ENCODE peak calls at places on chromosome 7, in seven cellular contexts. One of them, this sample, is unnamed.

GRCh38 chr7:100482728-100483100 is 1.0 kb upstream of the NYAP1 start:
- DNase-seq in transverse colon: no peak
- DNase-seq in uterus: no peak
- DNase-seq in stomach: no peak
- DNase-seq in tibial nerve: no peak
- DNase-seq in HepG2: no peak
- DNase-seq in A549: no peak
- DNase-seq in this sample: no peak

GRCh38 chr7:73704640-73705550 is 14.6 kb downstream of the STX1A start:
- DNase-seq in transverse colon: no peak
- DNase-seq in uterus: peak
- DNase-seq in stomach: no peak
- DNase-seq in tibial nerve: no peak
- DNase-seq in HepG2: no peak
- DNase-seq in A549: peak
- DNase-seq in this sample: no peak

GRCh38 chr7:41993173-41993867 is 243.7 kb downstream of the GLI3 start:
- DNase-seq in transverse colon: no peak
- DNase-seq in uterus: no peak
- DNase-seq in stomach: no peak
- DNase-seq in tibial nerve: no peak
- DNase-seq in HepG2: no peak
- DNase-seq in A549: no peak
- DNase-seq in this sample: no peak

GRCh38 chr7:51325937-51326336 is 9.3 kb upstream of the COBL start:
- DNase-seq in transverse colon: no peak
- DNase-seq in uterus: no peak
- DNase-seq in stomach: no peak
- DNase-seq in tibial nerve: no peak
- DNase-seq in HepG2: no peak
- DNase-seq in A549: no peak
- DNase-seq in this sample: peak

GRCh38 chr7:99525713-99526440 is 21.4 kb downstream of the ZKSCAN5 start:
- DNase-seq in transverse colon: peak
- DNase-seq in uterus: no peak
- DNase-seq in stomach: no peak
- DNase-seq in tibial nerve: no peak
- DNase-seq in HepG2: no peak
- DNase-seq in A549: peak
- DNase-seq in this sample: peak

GRCh38 chr7:113283861-113284260 is 165.5 kb upstream of the SMIM30 start:
- DNase-seq in transverse colon: no peak
- DNase-seq in uterus: no peak
- DNase-seq in stomach: no peak
- DNase-seq in tibial nerve: no peak
- DNase-seq in HepG2: no peak
- DNase-seq in A549: no peak
- DNase-seq in this sample: no peak

GRCh38 chr7:81745706-81746105 is 24.1 kb downstream of the HGF start:
- DNase-seq in transverse colon: no peak
- DNase-seq in uterus: no peak
- DNase-seq in stomach: no peak
- DNase-seq in tibial nerve: no peak
- DNase-seq in HepG2: no peak
- DNase-seq in A549: no peak
- DNase-seq in this sample: no peak

GRCh38 chr7:27133409-27134157 is 3.0 kb upstream of the HOXA4 start:
- DNase-seq in transverse colon: peak
- DNase-seq in uterus: no peak
- DNase-seq in stomach: no peak
- DNase-seq in tibial nerve: no peak
- DNase-seq in HepG2: peak
- DNase-seq in A549: peak
- DNase-seq in this sample: peak

GRCh38 chr7:90594791-90595317 is 1.3 kb upstream of the CDK14 start:
- DNase-seq in transverse colon: no peak
- DNase-seq in uterus: peak
- DNase-seq in stomach: no peak
- DNase-seq in tibial nerve: peak
- DNase-seq in HepG2: no peak
- DNase-seq in A549: no peak
- DNase-seq in this sample: no peak

GRCh38 chr7:90596745-90597526 is 815 bp downstream of the CDK14 start:
- DNase-seq in transverse colon: no peak
- DNase-seq in uterus: no peak
- DNase-seq in stomach: no peak
- DNase-seq in tibial nerve: no peak
- DNase-seq in HepG2: no peak
- DNase-seq in A549: no peak
- DNase-seq in this sample: no peak

GRCh38 chr7:90595341-90595800 is 750 bp upstream of the CDK14 start:
- DNase-seq in transverse colon: no peak
- DNase-seq in uterus: no peak
- DNase-seq in stomach: no peak
- DNase-seq in tibial nerve: no peak
- DNase-seq in HepG2: no peak
- DNase-seq in A549: no peak
- DNase-seq in this sample: no peak

GRCh38 chr7:90597527-90597871 is 1.4 kb downstream of the CDK14 start:
- DNase-seq in transverse colon: no peak
- DNase-seq in uterus: no peak
- DNase-seq in stomach: no peak
- DNase-seq in tibial nerve: no peak
- DNase-seq in HepG2: no peak
- DNase-seq in A549: no peak
- DNase-seq in this sample: no peak

DNA sequence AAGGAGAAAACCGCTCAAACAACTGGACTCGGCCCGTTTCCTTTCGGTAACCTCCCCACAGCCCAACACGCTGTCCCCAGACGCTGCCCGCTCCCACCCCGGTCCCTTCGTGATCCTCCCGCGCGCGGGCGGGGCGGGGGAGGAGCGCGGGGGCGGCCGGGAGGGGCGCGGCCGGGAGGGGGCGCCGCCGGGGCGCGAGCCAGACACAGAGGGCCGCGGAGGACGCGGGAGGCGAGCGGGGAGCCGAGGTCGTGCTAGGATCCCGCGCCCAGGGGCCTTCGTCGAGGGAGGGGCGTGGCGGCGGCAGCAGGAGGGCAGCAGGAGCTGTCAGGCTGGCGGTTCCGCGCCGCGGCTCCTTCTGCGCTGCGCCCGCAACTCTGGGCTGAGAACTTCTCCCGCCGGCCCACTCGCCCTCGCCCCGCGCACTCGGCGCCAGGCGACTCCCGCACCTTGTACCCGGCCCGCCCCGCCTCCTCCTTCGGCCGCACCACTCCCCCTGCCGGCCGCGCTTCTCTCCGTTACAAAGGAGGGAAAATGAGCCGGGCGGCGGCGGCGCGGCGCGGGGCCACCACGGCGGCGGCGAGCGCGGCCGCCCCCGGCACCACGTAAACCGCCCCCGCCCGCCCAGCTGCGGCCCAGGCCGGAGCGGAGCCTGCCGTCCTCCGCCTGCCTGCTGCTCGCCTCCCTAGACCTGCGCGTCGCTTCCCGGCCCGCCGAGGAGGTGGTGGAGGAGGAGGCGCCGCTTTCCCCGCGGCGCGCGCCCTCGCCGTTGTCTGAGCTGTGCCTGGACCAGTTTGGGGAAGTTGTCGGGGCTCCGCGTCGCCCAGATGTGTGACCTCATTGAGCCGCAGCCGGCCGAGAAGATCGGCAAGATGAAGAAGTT is at the start of gene CDK14:
- DNase-seq in transverse colon: peak
- DNase-seq in uterus: peak
- DNase-seq in stomach: peak
- DNase-seq in tibial nerve: peak
- DNase-seq in HepG2: peak
- DNase-seq in A549: peak
- DNase-seq in this sample: peak
- TF ChIP-seq CTCF in transverse colon: peak
- TF ChIP-seq CTCF in uterus: peak
- TF ChIP-seq CTCF in stomach: no peak
- TF ChIP-seq CTCF in tibial nerve: no peak
- TF ChIP-seq CTCF in HepG2: peak
- TF ChIP-seq CTCF in A549: peak
- TF ChIP-seq CTCF in this sample: no peak

GRCh38 chr7:2870471-2870941 is 26.4 kb upstream of the GNA12 start:
- DNase-seq in transverse colon: peak
- DNase-seq in uterus: peak
- DNase-seq in stomach: peak
- DNase-seq in tibial nerve: peak
- DNase-seq in HepG2: no peak
- DNase-seq in A549: peak
- DNase-seq in this sample: peak

GRCh38 chr7:2872296-2872874 is 28.3 kb upstream of the GNA12 start:
- DNase-seq in transverse colon: no peak
- DNase-seq in uterus: no peak
- DNase-seq in stomach: no peak
- DNase-seq in tibial nerve: no peak
- DNase-seq in HepG2: no peak
- DNase-seq in A549: no peak
- DNase-seq in this sample: no peak

GRCh38 chr7:2873146-2873545 is 29.0 kb upstream of the GNA12 start:
- DNase-seq in transverse colon: no peak
- DNase-seq in uterus: no peak
- DNase-seq in stomach: no peak
- DNase-seq in tibial nerve: no peak
- DNase-seq in HepG2: no peak
- DNase-seq in A549: no peak
- DNase-seq in this sample: no peak

GRCh38 chr7:2876031-2876862 is 32.1 kb upstream of the GNA12 start:
- DNase-seq in transverse colon: no peak
- DNase-seq in uterus: no peak
- DNase-seq in stomach: no peak
- DNase-seq in tibial nerve: no peak
- DNase-seq in HepG2: no peak
- DNase-seq in A549: peak
- DNase-seq in this sample: no peak

DNA sequence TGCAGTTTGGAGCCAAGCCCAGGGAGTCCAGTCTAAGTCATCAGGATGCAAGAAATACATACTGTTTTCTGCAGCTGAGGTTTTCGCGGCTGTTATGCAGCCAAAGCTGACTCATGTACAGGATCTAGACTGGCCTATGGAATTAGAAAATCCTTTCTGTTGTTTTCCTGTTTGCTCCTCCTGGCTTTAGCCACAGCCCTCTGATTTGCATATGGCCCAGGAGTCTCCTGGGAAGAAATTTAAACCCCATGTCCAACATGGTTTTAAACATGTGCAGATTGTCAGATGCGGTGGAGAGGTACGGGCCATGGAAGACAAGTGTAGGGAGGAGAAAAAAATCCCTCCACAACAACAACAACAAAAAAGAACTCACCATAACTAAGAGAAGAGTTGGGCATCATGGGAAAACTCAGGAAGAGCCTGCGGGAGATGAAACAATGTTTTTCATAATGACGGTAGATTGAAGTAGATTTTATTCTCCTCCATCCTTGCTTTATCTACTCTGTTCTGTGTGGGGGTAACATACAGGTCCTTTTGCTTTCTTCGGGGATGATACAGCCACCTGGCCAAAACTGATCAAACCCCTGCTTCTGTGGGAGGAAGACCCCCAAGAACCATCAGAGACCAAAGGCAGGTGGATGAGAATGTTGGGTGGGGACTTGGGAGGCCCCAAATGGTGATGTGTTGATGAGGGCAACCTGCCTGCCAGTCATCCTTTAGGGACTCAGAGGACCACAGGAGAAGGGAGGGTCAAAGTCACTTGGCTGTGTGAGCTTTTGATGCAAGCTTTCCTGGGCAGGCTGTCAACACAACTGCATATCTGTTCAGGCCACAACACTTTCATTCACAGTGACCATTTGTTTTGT is 29.8 kb upstream of the GNA12 start:
- DNase-seq in transverse colon: no peak
- DNase-seq in uterus: no peak
- DNase-seq in stomach: no peak
- DNase-seq in tibial nerve: no peak
- DNase-seq in HepG2: no peak
- DNase-seq in A549: peak
- DNase-seq in this sample: no peak
- TF ChIP-seq POLR2A in transverse colon: no peak
- TF ChIP-seq POLR2A in uterus: no peak
- TF ChIP-seq POLR2A in stomach: no peak
- TF ChIP-seq POLR2A in tibial nerve: no peak
- TF ChIP-seq POLR2A in HepG2: no peak
- TF ChIP-seq POLR2A in A549: peak
- TF ChIP-seq POLR2A in this sample: no peak

GRCh38 chr7:76408121-76408560 is 1.4 kb downstream of the SSC4D start:
- DNase-seq in transverse colon: no peak
- DNase-seq in uterus: no peak
- DNase-seq in stomach: no peak
- DNase-seq in tibial nerve: no peak
- DNase-seq in HepG2: peak
- DNase-seq in A549: no peak
- DNase-seq in this sample: no peak

GRCh38 chr7:76412249-76412648 is 2.8 kb upstream of the SSC4D start:
- DNase-seq in transverse colon: no peak
- DNase-seq in uterus: no peak
- DNase-seq in stomach: no peak
- DNase-seq in tibial nerve: no peak
- DNase-seq in HepG2: no peak
- DNase-seq in A549: no peak
- DNase-seq in this sample: no peak

GRCh38 chr7:76407718-76408117 is 1.8 kb downstream of the SSC4D start:
- DNase-seq in transverse colon: no peak
- DNase-seq in uterus: no peak
- DNase-seq in stomach: no peak
- DNase-seq in tibial nerve: no peak
- DNase-seq in HepG2: no peak
- DNase-seq in A549: no peak
- DNase-seq in this sample: no peak

GRCh38 chr7:76405738-76406137 is 3.8 kb downstream of the SSC4D start:
- DNase-seq in transverse colon: no peak
- DNase-seq in uterus: no peak
- DNase-seq in stomach: no peak
- DNase-seq in tibial nerve: no peak
- DNase-seq in HepG2: no peak
- DNase-seq in A549: no peak
- DNase-seq in this sample: no peak

DNA sequence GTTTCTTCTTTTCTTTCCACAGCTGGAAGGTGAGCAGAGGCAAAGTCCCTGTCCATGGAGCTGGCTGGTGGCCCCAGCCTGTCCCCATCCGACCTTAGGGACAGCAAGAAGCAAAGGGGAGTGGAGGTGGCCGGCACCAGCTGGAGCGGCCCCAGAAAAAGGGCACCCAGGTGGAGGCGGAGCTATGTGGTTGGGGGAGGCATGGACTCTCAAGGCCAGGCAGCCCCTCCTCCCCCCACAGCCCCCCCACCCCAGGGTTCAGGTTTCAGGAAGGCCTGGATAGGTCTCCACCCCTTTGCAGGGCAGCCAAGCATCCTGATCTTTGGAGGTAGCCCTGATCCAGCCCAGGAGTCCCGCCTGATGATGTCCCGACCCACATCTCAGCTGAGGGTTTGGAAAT is at the start of gene SSC4D:
- DNase-seq in transverse colon: no peak
- DNase-seq in uterus: no peak
- DNase-seq in stomach: no peak
- DNase-seq in tibial nerve: no peak
- DNase-seq in HepG2: peak
- DNase-seq in A549: no peak
- DNase-seq in this sample: no peak
- H3K4me3 ChIP-seq in transverse colon: no peak
- H3K4me3 ChIP-seq in uterus: no peak
- H3K4me3 ChIP-seq in stomach: no peak
- H3K4me3 ChIP-seq in tibial nerve: no peak
- H3K4me3 ChIP-seq in HepG2: peak
- H3K4me3 ChIP-seq in A549: no peak
- H3K4me3 ChIP-seq in this sample: no peak

GRCh38 chr7:32164341-32164996 is 94.3 kb upstream of the PDE1C start:
- DNase-seq in transverse colon: peak
- DNase-seq in uterus: no peak
- DNase-seq in stomach: no peak
- DNase-seq in tibial nerve: no peak
- DNase-seq in HepG2: peak
- DNase-seq in A549: peak
- DNase-seq in this sample: no peak
- TF ChIP-seq CTCF in transverse colon: peak
- TF ChIP-seq CTCF in uterus: no peak
- TF ChIP-seq CTCF in stomach: peak
- TF ChIP-seq CTCF in tibial nerve: no peak
- TF ChIP-seq CTCF in HepG2: peak
- TF ChIP-seq CTCF in A549: peak
- TF ChIP-seq CTCF in this sample: no peak

This sample was measured in lower leg skin.